ENCODE peak calls at places on chromosomes 7 and 10, in eight cellular contexts. L, V, W, H, S, F, B and D are unnamed samples. For H3K9me3, the result is how much of the 10 kb centered on the place peaks cover.

GRCh38 chr10:105434970-105435369 is 793.9 kb downstream of the SORCS3 start:
- DNase-seq in L (no peak), V (no peak), W (no peak), H (no peak), S (no peak), F (no peak), B (no peak), D (no peak)

GRCh38 chr10:11881477-11882417 is 58.6 kb downstream of the PROSER2 start:
- DNase-seq in L (peak), V (no peak), W (peak), H (peak), S (no peak), F (no peak), B (peak), D (no peak)

GRCh38 chr10:91672021-91672608 is 39.2 kb upstream of the PPP1R3C start:
- DNase-seq in L (peak), V (no peak), W (no peak), H (peak), S (no peak), F (no peak), B (no peak), D (peak)

GRCh38 chr10:122034149-122034756 is 45.3 kb downstream of the TACC2 start:
- DNase-seq in L (peak), V (no peak), W (no peak), H (peak), S (no peak), F (no peak), B (no peak), D (no peak)

GRCh38 chr10:25565570-25565969 is 368.5 kb upstream of the MYO3A start:
- DNase-seq in L (no peak), V (no peak), W (no peak), H (no peak), S (no peak), F (no peak), B (no peak), D (no peak)

GRCh38 chr10:53403688-53404087 is 631.1 kb upstream of the MBL2 start:
- DNase-seq in L (peak), V (no peak), W (no peak), H (no peak), S (no peak), F (no peak), B (no peak), D (no peak)

GRCh38 chr10:28125701-28126100 is 126.8 kb upstream of the ODAD2 start:
- DNase-seq in L (peak), V (no peak), W (no peak), H (peak), S (no peak), F (no peak), B (no peak), D (no peak)

GRCh38 chr7:150586068-150586777 is 19.0 kb downstream of the GIMAP4 start:
- DNase-seq in L (no peak), V (no peak), W (no peak), H (no peak), S (no peak), F (no peak), B (no peak), D (no peak)

GRCh38 chr10:22410846-22411245 is 65.5 kb downstream of the SPAG6 start:
- DNase-seq in L (no peak), V (no peak), W (no peak), H (no peak), S (no peak), F (no peak), B (no peak), D (no peak)

GRCh38 chr10:125448596-125448995 is 234.4 kb downstream of the TEX36 start:
- DNase-seq in L (peak), V (peak), W (peak), H (peak), S (no peak), F (no peak), B (peak), D (no peak)

GRCh38 chr10:89283988-89284475 is 17.8 kb upstream of the IFIT2 start:
- DNase-seq in L (peak), V (no peak), W (no peak), H (peak), S (peak), F (no peak), B (peak), D (no peak)

GRCh38 chr7:75039709-75040108 is 33.9 kb downstream of the RCC1L start:
- DNase-seq in L (no peak), V (no peak), W (no peak), H (peak), S (no peak), F (no peak), B (no peak), D (no peak)

GRCh38 chr10:78981970-78982281 is 86.8 kb upstream of the ZMIZ1 start:
- DNase-seq in L (no peak), V (no peak), W (no peak), H (no peak), S (no peak), F (no peak), B (peak), D (no peak)

GRCh38 chr7:28407643-28408042 is 4.7 kb upstream of the CREB5 start:
- DNase-seq in L (peak), V (no peak), W (no peak), H (peak), S (no peak), F (no peak), B (no peak), D (no peak)

GRCh38 chr7:94368371-94368791 is 26.3 kb upstream of the COL1A2 start:
- DNase-seq in L (peak), V (no peak), W (no peak), H (peak), S (no peak), F (no peak), B (no peak), D (no peak)

GRCh38 chr7:77800158-77800557 is 1.6 kb downstream of the PHTF2 start:
- DNase-seq in L (peak), V (no peak), W (no peak), H (no peak), S (no peak), F (no peak), B (no peak), D (no peak)

GRCh38 chr10:68628576-68629127 is 68.5 kb downstream of the TET1 start:
- DNase-seq in L (peak), V (no peak), W (no peak), H (no peak), S (no peak), F (no peak), B (no peak), D (peak)

GRCh38 chr10:110358869-110359629 is 54.3 kb upstream of the SMNDC1 start:
- DNase-seq in L (no peak), V (no peak), W (no peak), H (peak), S (no peak), F (no peak), B (no peak), D (no peak)

GRCh38 chr7:22205631-22206030 is 151.3 kb downstream of the RAPGEF5 start:
- DNase-seq in L (no peak), V (no peak), W (no peak), H (no peak), S (no peak), F (no peak), B (no peak), D (no peak)

GRCh38 chr7:960269-960871 is 5.9 kb upstream of the ADAP1 start:
- DNase-seq in L (no peak), V (no peak), W (no peak), H (no peak), S (no peak), F (no peak), B (peak), D (no peak)

GRCh38 chr7:135714534-135715009 is 13.4 kb downstream of the SLC13A4 start:
- DNase-seq in L (peak), V (peak), W (no peak), H (peak), S (no peak), F (no peak), B (peak), D (no peak)

GRCh38 chr10:104424719-104425118 is 71.1 kb downstream of the CFAP58 start:
- DNase-seq in L (peak), V (no peak), W (no peak), H (peak), S (no peak), F (no peak), B (no peak), D (no peak)

GRCh38 chr7:137007001-137007725 is 138.7 kb downstream of the CHRM2 start:
- DNase-seq in L (peak), V (no peak), W (no peak), H (no peak), S (no peak), F (no peak), B (no peak), D (no peak)

GRCh38 chr7:41566581-41566980 is 136.3 kb downstream of the INHBA start:
- DNase-seq in L (no peak), V (no peak), W (no peak), H (no peak), S (no peak), F (no peak), B (no peak), D (no peak)

DNA sequence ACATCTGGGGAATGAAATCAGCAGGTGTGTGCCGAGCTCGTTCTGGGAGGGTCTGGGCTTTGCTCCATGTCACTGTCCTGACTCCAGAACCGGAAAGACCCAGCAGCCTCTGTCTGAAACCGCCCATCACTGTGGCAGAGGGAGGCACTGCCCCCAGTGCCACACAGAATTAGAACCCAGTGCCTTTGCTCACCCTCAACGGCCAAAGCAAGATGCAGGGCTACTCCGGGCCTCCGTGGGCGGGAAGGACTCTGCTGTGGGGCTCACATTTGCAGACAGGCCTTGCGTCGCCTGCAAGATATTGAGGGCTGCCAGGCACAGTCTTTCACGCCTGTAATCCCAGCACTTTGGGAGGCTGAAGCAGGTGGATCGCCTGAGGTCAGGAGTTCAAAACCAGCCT is 219.2 kb upstream of the PPP2R2D start:
- DNase-seq in L (no peak), V (no peak), W (no peak), H (no peak), S (no peak), F (no peak), B (no peak), D (no peak)
- H3K9me3 ChIP-seq in L (half or more), V (under half), W (under half), H (under half), S (under half), F (under half), B (under half), D (under half)

GRCh38 chr10:64515975-64516699 is 994.9 kb downstream of the REEP3 start:
- DNase-seq in L (no peak), V (no peak), W (no peak), H (no peak), S (no peak), F (no peak), B (no peak), D (no peak)
- H3K9me3 ChIP-seq in L (under half), V (under half), W (under half), H (under half), S (under half), F (under half), B (under half), D (under half)

DNA sequence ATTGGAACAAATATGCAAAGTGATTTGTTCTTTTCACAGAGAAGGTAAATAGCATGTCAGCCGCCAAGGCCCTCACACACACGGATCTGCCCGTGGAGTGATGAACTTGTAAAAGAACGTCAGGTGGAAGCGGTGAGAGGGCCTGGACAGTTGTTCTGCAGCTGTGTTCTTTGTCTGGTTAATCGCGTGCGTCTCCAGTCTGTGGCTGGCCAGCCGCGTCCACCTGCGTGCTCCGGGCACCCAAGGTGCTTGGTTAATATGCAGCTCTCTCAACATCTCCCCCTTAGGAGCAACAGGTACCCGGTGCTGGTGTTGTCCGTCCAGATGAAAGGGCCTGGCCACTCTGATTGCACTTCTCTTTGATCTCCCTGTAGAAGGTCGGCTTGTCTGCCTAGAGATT is 162.9 kb downstream of the MGMT start:
- DNase-seq in L (no peak), V (no peak), W (no peak), H (no peak), S (no peak), F (no peak), B (no peak), D (no peak)
- H3K9me3 ChIP-seq in L (under half), V (under half), W (under half), H (under half), S (under half), F (under half), B (under half), D (under half)

GRCh38 chr7:158246272-158246959 is 341.2 kb downstream of the PTPRN2 start:
- DNase-seq in L (no peak), V (no peak), W (no peak), H (no peak), S (no peak), F (no peak), B (no peak), D (no peak)

GRCh38 chr7:158246960-158247673 is 340.5 kb downstream of the PTPRN2 start:
- DNase-seq in L (no peak), V (no peak), W (no peak), H (no peak), S (no peak), F (no peak), B (no peak), D (no peak)

GRCh38 chr7:158249692-158250091 is 337.9 kb downstream of the PTPRN2 start:
- DNase-seq in L (no peak), V (no peak), W (no peak), H (no peak), S (no peak), F (no peak), B (no peak), D (no peak)

GRCh38 chr7:158247758-158248487 is 339.7 kb downstream of the PTPRN2 start:
- DNase-seq in L (no peak), V (no peak), W (no peak), H (no peak), S (no peak), F (no peak), B (no peak), D (no peak)

DNA sequence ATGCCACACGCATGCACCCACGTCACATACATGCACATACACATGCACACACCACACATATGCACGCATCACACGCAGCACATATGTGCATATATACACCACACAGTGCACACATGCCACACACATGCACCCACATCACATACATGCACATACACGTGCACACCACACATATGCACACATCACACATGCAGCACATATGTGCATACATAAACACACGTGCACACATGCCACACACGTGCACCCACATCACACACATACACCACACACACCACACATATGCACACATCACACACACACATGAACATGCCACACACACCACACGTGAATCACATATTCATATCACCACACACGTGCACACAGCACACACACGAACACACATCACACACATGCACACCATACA is 338.8 kb downstream of the PTPRN2 start:
- DNase-seq in L (no peak), V (no peak), W (no peak), H (no peak), S (no peak), F (no peak), B (no peak), D (no peak)
- H3K9me3 ChIP-seq in L (half or more), V (under half), W (half or more), H (half or more), S (under half), F (under half), B (under half), D (under half)

DNA sequence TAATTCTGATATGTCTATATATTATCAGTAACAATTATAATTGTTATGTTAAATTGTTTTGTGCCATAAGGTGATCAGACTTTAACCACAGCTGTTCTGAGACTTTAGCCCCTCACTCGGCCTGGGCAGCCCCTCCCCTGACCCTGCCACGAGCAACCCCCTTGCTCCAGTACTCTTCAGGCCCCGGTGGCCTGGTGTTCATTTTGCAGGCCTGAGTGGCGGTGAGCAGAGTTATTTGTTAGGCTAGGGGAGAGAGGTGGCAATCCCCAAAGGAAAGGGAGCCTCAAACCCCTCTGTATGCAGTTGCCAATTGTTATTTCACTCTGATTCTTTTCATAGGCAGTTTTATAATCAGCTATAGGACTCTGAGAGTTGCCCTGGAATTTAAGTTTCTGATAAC is 22.9 kb upstream of the CREB3L2 start:
- DNase-seq in L (no peak), V (no peak), W (no peak), H (no peak), S (no peak), F (no peak), B (no peak), D (no peak)
- H3K9me3 ChIP-seq in L (under half), V (under half), W (under half), H (under half), S (under half), F (under half), B (under half), D (under half)

GRCh38 chr7:72019436-72019835 is 392.7 kb downstream of the CALN1 start:
- DNase-seq in L (no peak), V (no peak), W (no peak), H (no peak), S (no peak), F (no peak), B (no peak), D (no peak)
- H3K9me3 ChIP-seq in L (under half), V (under half), W (under half), H (under half), S (under half), F (under half), B (under half), D (under half)

GRCh38 chr7:64359543-64359942 is 45.8 kb downstream of the ZNF736 start:
- DNase-seq in L (no peak), V (no peak), W (no peak), H (no peak), S (no peak), F (no peak), B (no peak), D (no peak)
- H3K9me3 ChIP-seq in L (under half), V (under half), W (half or more), H (under half), S (under half), F (under half), B (half or more), D (half or more)

DNA sequence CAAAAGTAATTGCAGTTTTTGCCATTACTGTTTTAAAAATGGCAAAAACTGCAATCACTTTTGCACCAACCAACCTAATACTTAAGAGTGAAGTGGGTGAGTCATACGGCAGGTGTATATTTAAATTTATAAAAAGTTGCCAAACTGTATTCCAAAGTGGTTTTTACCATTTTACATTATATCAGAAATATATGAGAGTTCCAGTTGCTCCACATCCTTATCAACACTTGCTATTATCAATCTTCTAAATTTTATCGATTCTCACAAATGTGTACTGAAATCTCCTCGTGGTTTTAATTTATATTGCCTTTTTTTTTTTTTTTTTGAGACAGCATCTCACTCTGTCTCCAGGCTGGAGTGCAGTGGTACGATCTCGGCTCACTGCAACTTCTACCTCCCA is 3.6 kb upstream of the SCRN1 start:
- DNase-seq in L (no peak), V (no peak), W (no peak), H (no peak), S (no peak), F (no peak), B (no peak), D (no peak)
- H3K9me3 ChIP-seq in L (under half), V (under half), W (under half), H (under half), S (under half), F (under half), B (under half), D (under half)